ENCODE peak calls at places on chromosomes 13 and 19, in four cellular contexts. Y is lung, F is GM23338, I is adrenal gland. P is an unnamed sample.

GRCh38 chr13:76621726-76622125 is 264.5 kb downstream of the KCTD12 start:
- DNase-seq in F (no peak), I (no peak), Y (no peak), P (no peak)

GRCh38 chr13:102825921-102826706 is 19.7 kb upstream of the ERCC5 start:
- DNase-seq in Y (no peak), F (peak; percentile 28), I (no peak), P (no peak)

GRCh38 chr19:18419195-18419698 is at the start of gene SSBP4:
- DNase-seq in I (peak; percentile 66), Y (no peak), F (peak; percentile 88), P (peak; percentile 75)

GRCh38 chr19:51259348-51260245 is 8.7 kb downstream of the SIGLECL1 start:
- DNase-seq in Y (no peak), F (peak; percentile 72), I (peak; percentile 21), P (peak; percentile 74)

GRCh38 chr13:57631607-57632275 is at the start of gene PCDH17:
- DNase-seq in Y (peak; percentile 42), F (peak; percentile 85), I (peak; percentile 26), P (peak; percentile 63)

GRCh38 chr19:41263042-41263849 is 926 bp upstream of the HNRNPUL1 start:
- DNase-seq in I (peak; percentile 81), Y (peak; percentile 58), F (peak; percentile 33), P (peak; percentile 79)

GRCh38 chr13:42894765-42895181 is 97.3 kb downstream of the EPSTI1 start:
- DNase-seq in F (no peak), Y (no peak), I (peak; percentile 86), P (no peak)

GRCh38 chr19:4910594-4911273 is 1.4 kb downstream of the UHRF1 start:
- DNase-seq in Y (no peak), I (no peak), F (no peak), P (no peak)

GRCh38 chr19:39582442-39582841 is 19.9 kb upstream of the LGALS13 start:
- DNase-seq in Y (no peak), F (no peak), I (no peak), P (no peak)

GRCh38 chr13:96090240-96091101 is 564 bp downstream of the HS6ST3 start:
- DNase-seq in I (no peak), F (peak; percentile 68), Y (no peak), P (peak; percentile 22)

GRCh38 chr13:99218545-99218944 is 17.9 kb downstream of the UBAC2 start:
- DNase-seq in F (no peak), I (peak; percentile 63), Y (peak; percentile 54), P (peak; percentile 85)

GRCh38 chr13:95248953-95249352 is 52.3 kb downstream of the ABCC4 start:
- DNase-seq in F (no peak), Y (no peak), I (no peak), P (peak; percentile 52)

GRCh38 chr13:102012299-102013293 is 389.3 kb downstream of the FGF14 start:
- DNase-seq in I (no peak), Y (no peak), F (no peak), P (no peak)

GRCh38 chr13:23796546-23796945 is 92.7 kb downstream of the MIPEP start:
- DNase-seq in I (no peak), Y (no peak), F (no peak), P (no peak)

GRCh38 chr13:18921063-18921462 is 260.6 kb downstream of the TUBA3C start:
- DNase-seq in F (no peak), Y (no peak), I (no peak), P (no peak)

GRCh38 chr13:76425930-76426329 is 460.3 kb downstream of the KCTD12 start:
- DNase-seq in I (no peak), F (no peak), Y (no peak), P (no peak)

GRCh38 chr13:91946498-91947070 is 548.2 kb downstream of the GPC5 start:
- DNase-seq in Y (no peak), I (no peak), F (peak; percentile 78), P (peak; percentile 16)

GRCh38 chr13:52034616-52035226 is 10.2 kb downstream of the UTP14C start:
- DNase-seq in Y (no peak), F (no peak), I (no peak), P (no peak)

GRCh38 chr19:51380379-51380778 is 7.4 kb downstream of the LIM2 start:
- DNase-seq in Y (no peak), I (no peak), F (no peak), P (no peak)

GRCh38 chr13:38685974-38686571 is 804 bp upstream of the FREM2 start:
- DNase-seq in Y (no peak), I (no peak), F (peak; percentile 85), P (peak; percentile 32)

GRCh38 chr13:98480915-98481510 is 95.9 kb downstream of the STK24 start:
- DNase-seq in Y (no peak), F (no peak), I (no peak), P (no peak)

GRCh38 chr13:84745051-84745551 is 862.8 kb upstream of the SLITRK1 start:
- DNase-seq in Y (no peak), I (no peak), F (no peak), P (no peak)

GRCh38 chr19:8148410-8149231 is 771 bp downstream of the FBN3 start:
- DNase-seq in Y (no peak), F (peak; percentile 97), I (no peak), P (no peak)

GRCh38 chr13:52713894-52714293 is 25.7 kb downstream of the CNMD start:
- DNase-seq in Y (peak; percentile 30), F (no peak), I (peak; percentile 56), P (peak; percentile 31)

GRCh38 chr13:49777746-49778614 is 14.5 kb downstream of the KPNA3 start:
- DNase-seq in Y (no peak), F (no peak), I (no peak), P (no peak)

GRCh38 chr19:38452430-38453366 is 19.2 kb downstream of the RYR1 start:
- DNase-seq in I (no peak), Y (no peak), F (peak; percentile 99), P (peak; percentile 91)

GRCh38 chr19:1852294-1852646 is 4.0 kb upstream of the REXO1 start:
- DNase-seq in I (no peak), F (no peak), Y (no peak), P (no peak)

GRCh38 chr13:31522431-31522830 is 216.9 kb upstream of the RXFP2 start:
- DNase-seq in Y (no peak), I (no peak), F (no peak), P (no peak)

GRCh38 chr13:45878966-45879365 is 27.4 kb upstream of the SIAH3 start:
- DNase-seq in F (no peak), Y (no peak), I (no peak), P (no peak)

GRCh38 chr13:45876781-45877180 is 25.2 kb upstream of the SIAH3 start:
- DNase-seq in F (no peak), Y (no peak), I (no peak), P (no peak)

GRCh38 chr13:45880242-45880641 is 28.7 kb upstream of the SIAH3 start:
- DNase-seq in I (no peak), Y (no peak), F (no peak), P (no peak)

GRCh38 chr13:45882626-45883025 is 31.1 kb upstream of the SIAH3 start:
- DNase-seq in I (no peak), Y (no peak), F (peak; percentile 61), P (no peak)

GRCh38 chr13:45879666-45880065 is 28.1 kb upstream of the SIAH3 start:
- DNase-seq in F (peak; percentile 70), I (peak; percentile 23), Y (no peak), P (no peak)
- TF ChIP-seq CTCF in F (peak; percentile 53), I (no peak), Y (no peak), P (no peak)

GRCh38 chr19:30444686-30445232 is 72.6 kb downstream of the ZNF536 start:
- DNase-seq in F (no peak), Y (no peak), I (no peak), P (no peak)

GRCh38 chr19:30443531-30444252 is 71.5 kb downstream of the ZNF536 start:
- DNase-seq in I (no peak), Y (no peak), F (no peak), P (no peak)

GRCh38 chr19:30446844-30447243 is 74.7 kb downstream of the ZNF536 start:
- DNase-seq in F (no peak), Y (no peak), I (no peak), P (no peak)

GRCh38 chr19:30444253-30444671 is 72.1 kb downstream of the ZNF536 start:
- DNase-seq in Y (no peak), F (no peak), I (no peak), P (no peak)

DNA sequence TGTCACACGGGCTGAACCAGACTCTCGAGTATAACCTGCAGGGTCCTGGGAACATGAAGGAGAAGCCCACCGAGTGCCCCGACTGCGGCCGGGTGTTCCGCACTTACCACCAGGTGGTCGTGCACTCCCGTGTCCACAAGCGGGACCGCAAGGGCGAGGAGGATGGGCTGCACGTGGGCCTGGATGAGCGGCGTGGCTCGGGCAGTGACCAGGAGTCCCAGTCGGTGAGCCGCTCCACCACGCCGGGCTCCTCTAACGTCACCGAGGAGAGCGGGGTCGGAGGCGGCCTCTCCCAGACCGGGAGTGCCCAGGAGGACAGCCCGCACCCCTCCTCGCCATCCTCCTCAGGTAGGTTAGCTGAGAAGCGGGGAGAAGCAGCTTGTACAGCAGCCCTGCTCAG is 73.2 kb downstream of the ZNF536 start:
- DNase-seq in Y (no peak), F (no peak), I (no peak), P (no peak)
- H3K4me3 ChIP-seq in Y (no peak overlapping the region), F (no peak overlapping the region), I (no peak overlapping the region), P (no peak overlapping the region)

GRCh38 chr19:14318873-14319272 is 62.4 kb upstream of the ADGRE5 start:
- DNase-seq in Y (no peak), F (peak; percentile 80), I (no peak), P (peak; percentile 25)
- TF ChIP-seq CTCF in Y (no peak), F (peak; percentile 66), I (no peak), P (no peak)

GRCh38 chr19:9321338-9321737 is 2.6 kb upstream of the ZNF559 start:
- DNase-seq in Y (no peak), I (no peak), F (no peak), P (no peak)

GRCh38 chr19:9329999-9330398 is 6.0 kb downstream of the ZNF559 start:
- DNase-seq in F (no peak), Y (no peak), I (no peak), P (no peak)

GRCh38 chr19:9324584-9324962 is 594 bp downstream of the ZNF559 start:
- DNase-seq in I (no peak), F (no peak), Y (no peak), P (no peak)

GRCh38 chr19:9323557-9323918 is 441 bp upstream of the ZNF559 start:
- DNase-seq in Y (peak; percentile 72), I (peak; percentile 92), F (peak; percentile 84), P (peak; percentile 94)

GRCh38 chr19:9323919-9324583 is at the start of gene ZNF559:
- DNase-seq in Y (peak; percentile 93), I (peak; percentile 95), F (peak; percentile 96), P (peak; percentile 95)
- H3K4me3 ChIP-seq in Y (peak within 1 kb of the TSS; percentile 96), I (peak within 1 kb of the TSS; percentile 73), F (peak within 1 kb of the TSS; percentile 89), P (peak within 1 kb of the TSS; percentile 84)

GRCh38 chr19:13240312-13241022 is 90.3 kb downstream of the IER2 start:
- DNase-seq in I (no peak), Y (no peak), F (no peak), P (no peak)
- TF ChIP-seq CTCF in I (no peak), Y (no peak), F (no peak), P (no peak)

GRCh38 chr13:112978561-112979405 is 9.8 kb downstream of the MCF2L start:
- DNase-seq in F (no peak), I (no peak), Y (no peak), P (no peak)

GRCh38 chr13:112979406-112979902 is 10.4 kb downstream of the MCF2L start:
- DNase-seq in F (no peak), I (no peak), Y (no peak), P (no peak)

GRCh38 chr13:112982281-112983041 is 13.4 kb downstream of the MCF2L start:
- DNase-seq in I (no peak), Y (no peak), F (no peak), P (no peak)

GRCh38 chr13:112981361-112981905 is 12.4 kb downstream of the MCF2L start:
- DNase-seq in F (no peak), Y (no peak), I (no peak), P (no peak)

GRCh38 chr13:112980441-112980840 is 11.4 kb downstream of the MCF2L start:
- DNase-seq in Y (no peak), F (no peak), I (no peak), P (no peak)
- H3K4me3 ChIP-seq in Y (peak overlapping the region; percentile 54), F (no peak overlapping the region), I (no peak overlapping the region), P (no peak overlapping the region)

P was measured in testis.